ENCODE peak calls at places on chromosomes 1 and 21, in eight cellular contexts. B, F, Q, L, R, P, D and N are unnamed samples.
A peak's percentile ranks its signal among the peaks of the same experiment; 100 is the strongest.

GRCh38 chr1:65528104-65528503 is 107.6 kb downstream of the LEPR start:
- DNase-seq in B (no peak), F (no peak), Q (no peak), L (no peak), R (no peak), P (no peak), D (no peak), N (no peak)

GRCh38 chr1:13582713-13583443 is 754 bp upstream of the PDPN start:
- DNase-seq in B (no peak), F (no peak), Q (no peak), L (no peak), R (no peak), P (peak; percentile 75), D (no peak), N (no peak)

GRCh38 chr1:204649756-204650155 is 35.8 kb downstream of the LRRN2 start:
- DNase-seq in B (peak; percentile 53), F (no peak), Q (no peak), L (no peak), R (no peak), P (no peak), D (no peak), N (no peak)

GRCh38 chr21:42264245-42265195 is 45.6 kb downstream of the ABCG1 start:
- DNase-seq in B (no peak), F (no peak), Q (no peak), L (no peak), R (no peak), P (no peak), D (no peak), N (no peak)

GRCh38 chr1:176831150-176831549 is 333.4 kb downstream of the ASTN1 start:
- DNase-seq in B (no peak), F (no peak), Q (no peak), L (no peak), R (no peak), P (no peak), D (no peak), N (no peak)

GRCh38 chr1:53625049-53625448 is 113.9 kb downstream of the GLIS1 start:
- DNase-seq in B (no peak), F (peak; percentile 46), Q (no peak), L (no peak), R (no peak), P (no peak), D (no peak), N (no peak)

GRCh38 chr1:228101994-228102790 is 933 bp downstream of the C1orf35 start:
- DNase-seq in B (peak; percentile 68), F (no peak), Q (no peak), L (no peak), R (no peak), P (peak; percentile 95), D (peak; percentile 45), N (no peak)

GRCh38 chr1:227429447-227430359 is 111.4 kb upstream of the CDC42BPA start:
- DNase-seq in B (no peak), F (peak; percentile 47), Q (peak; percentile 72), L (no peak), R (no peak), P (no peak), D (no peak), N (no peak)

GRCh38 chr1:27570823-27571222 is 33.1 kb downstream of the AHDC1 start:
- DNase-seq in B (no peak), F (no peak), Q (no peak), L (no peak), R (no peak), P (peak; percentile 84), D (no peak), N (no peak)

GRCh38 chr1:107262472-107263286 is 121.8 kb downstream of the NTNG1 start:
- DNase-seq in B (no peak), F (peak; percentile 1), Q (no peak), L (no peak), R (no peak), P (no peak), D (no peak), N (no peak)

GRCh38 chr1:33742663-33743062 is 121.2 kb upstream of the HMGB4 start:
- DNase-seq in B (no peak), F (no peak), Q (no peak), L (no peak), R (no peak), P (no peak), D (no peak), N (no peak)

GRCh38 chr1:40736085-40736531 is 44.6 kb downstream of the NFYC start:
- DNase-seq in B (no peak), F (peak; percentile 68), Q (no peak), L (no peak), R (peak; percentile 80), P (peak; percentile 37), D (no peak), N (peak; percentile 45)

GRCh38 chr21:42101246-42101645 is 30.1 kb downstream of the UMODL1 start:
- DNase-seq in B (peak; percentile 89), F (no peak), Q (no peak), L (no peak), R (no peak), P (no peak), D (no peak), N (no peak)

GRCh38 chr1:85280636-85281035 is 4.2 kb upstream of the BCL10 start:
- DNase-seq in B (no peak), F (no peak), Q (peak; percentile 72), L (no peak), R (no peak), P (no peak), D (no peak), N (no peak)

GRCh38 chr1:12038356-12039140 is 19.2 kb downstream of the MIIP start:
- DNase-seq in B (no peak), F (no peak), Q (no peak), L (no peak), R (no peak), P (no peak), D (no peak), N (no peak)

GRCh38 chr1:237877628-237878027 is 13.1 kb downstream of the ZP4 start:
- DNase-seq in B (no peak), F (no peak), Q (no peak), L (no peak), R (no peak), P (no peak), D (no peak), N (no peak)

GRCh38 chr21:46416551-46416950 is 42.1 kb upstream of the DIP2A start:
- DNase-seq in B (no peak), F (no peak), Q (no peak), L (no peak), R (no peak), P (no peak), D (no peak), N (no peak)

GRCh38 chr1:29648798-29649374 is 412.6 kb downstream of the PTPRU start:
- DNase-seq in B (no peak), F (no peak), Q (peak; percentile 7), L (no peak), R (no peak), P (no peak), D (no peak), N (no peak)

GRCh38 chr1:9714257-9714718 is 62.8 kb downstream of the PIK3CD start:
- DNase-seq in B (no peak), F (no peak), Q (no peak), L (no peak), R (no peak), P (peak; percentile 95), D (no peak), N (no peak)

GRCh38 chr1:23167353-23168078 is 1.1 kb downstream of the LUZP1 start:
- DNase-seq in B (peak; percentile 51), F (peak; percentile 51), Q (no peak), L (no peak), R (peak; percentile 73), P (peak; percentile 94), D (peak; percentile 46), N (peak; percentile 31)

GRCh38 chr1:32859915-32860314 is 10.8 kb downstream of the FNDC5 start:
- DNase-seq in B (no peak), F (no peak), Q (no peak), L (no peak), R (no peak), P (no peak), D (no peak), N (no peak)

GRCh38 chr1:202750761-202751160 is 40.5 kb upstream of the SYT2 start:
- DNase-seq in B (no peak), F (no peak), Q (no peak), L (no peak), R (no peak), P (no peak), D (no peak), N (no peak)